ENCODE peak calls at places on chromosome 14, in nine cellular contexts. One of them, this sample, is unnamed.
A peak's percentile ranks its signal among the peaks of the same experiment; 100 is the strongest.

GRCh38 chr14:36976571-36977023 is 195.8 kb downstream of the SLC25A21 start:
- DNase-seq in hepatocyte: no peak
- DNase-seq in GM12878: no peak
- DNase-seq in HT1080: peak; percentile 36
- DNase-seq in glomerular endothelial cell: no peak
- DNase-seq in AG09319: no peak
- DNase-seq in activated T-helper 1 cell treated with anti-CD3 and anti-CD28 coated beads, Interleukin-2, amount 50 U/mL, for 16 hours: no peak
- DNase-seq in amniotic epithelial cell: peak; percentile 46
- DNase-seq in stimulated activated CD8-positive, alpha-beta memory T cell treated with anti-CD3 and anti-CD28 coated beads, Interleukin-4, amount 100 ng/mL, for 24 hours: no peak
- DNase-seq in this sample: no peak

GRCh38 chr14:66974397-66975025 is 214.7 kb upstream of the GARIN2 start:
- DNase-seq in hepatocyte: no peak
- DNase-seq in GM12878: no peak
- DNase-seq in HT1080: peak; percentile 31
- DNase-seq in glomerular endothelial cell: peak; percentile 4
- DNase-seq in AG09319: no peak
- DNase-seq in activated T-helper 1 cell treated with anti-CD3 and anti-CD28 coated beads, Interleukin-2, amount 50 U/mL, for 16 hours: no peak
- DNase-seq in amniotic epithelial cell: peak; percentile 47
- DNase-seq in stimulated activated CD8-positive, alpha-beta memory T cell treated with anti-CD3 and anti-CD28 coated beads, Interleukin-4, amount 100 ng/mL, for 24 hours: no peak
- DNase-seq in this sample: no peak

GRCh38 chr14:23537351-23538048 is 14.1 kb downstream of the ZFHX2 start:
- DNase-seq in hepatocyte: no peak
- DNase-seq in GM12878: no peak
- DNase-seq in HT1080: peak; percentile 63
- DNase-seq in glomerular endothelial cell: no peak
- DNase-seq in AG09319: no peak
- DNase-seq in activated T-helper 1 cell treated with anti-CD3 and anti-CD28 coated beads, Interleukin-2, amount 50 U/mL, for 16 hours: no peak
- DNase-seq in amniotic epithelial cell: peak; percentile 29
- DNase-seq in stimulated activated CD8-positive, alpha-beta memory T cell treated with anti-CD3 and anti-CD28 coated beads, Interleukin-4, amount 100 ng/mL, for 24 hours: no peak
- DNase-seq in this sample: no peak

GRCh38 chr14:80077262-80077661 is 134.0 kb downstream of the DIO2 start:
- DNase-seq in hepatocyte: no peak
- DNase-seq in GM12878: no peak
- DNase-seq in HT1080: no peak
- DNase-seq in glomerular endothelial cell: no peak
- DNase-seq in AG09319: no peak
- DNase-seq in activated T-helper 1 cell treated with anti-CD3 and anti-CD28 coated beads, Interleukin-2, amount 50 U/mL, for 16 hours: no peak
- DNase-seq in amniotic epithelial cell: no peak
- DNase-seq in stimulated activated CD8-positive, alpha-beta memory T cell treated with anti-CD3 and anti-CD28 coated beads, Interleukin-4, amount 100 ng/mL, for 24 hours: no peak
- DNase-seq in this sample: no peak

GRCh38 chr14:103624860-103625259 is 4.2 kb upstream of the KLC1 start:
- DNase-seq in hepatocyte: peak; percentile 53
- DNase-seq in GM12878: no peak
- DNase-seq in HT1080: peak; percentile 94
- DNase-seq in glomerular endothelial cell: no peak
- DNase-seq in AG09319: peak; percentile 41
- DNase-seq in activated T-helper 1 cell treated with anti-CD3 and anti-CD28 coated beads, Interleukin-2, amount 50 U/mL, for 16 hours: no peak
- DNase-seq in amniotic epithelial cell: peak; percentile 32
- DNase-seq in stimulated activated CD8-positive, alpha-beta memory T cell treated with anti-CD3 and anti-CD28 coated beads, Interleukin-4, amount 100 ng/mL, for 24 hours: no peak
- DNase-seq in this sample: peak; percentile 21

GRCh38 chr14:86838363-86838762 is 1154.6 kb downstream of the GALC start:
- DNase-seq in hepatocyte: no peak
- DNase-seq in GM12878: no peak
- DNase-seq in HT1080: peak; percentile 71
- DNase-seq in glomerular endothelial cell: no peak
- DNase-seq in AG09319: no peak
- DNase-seq in activated T-helper 1 cell treated with anti-CD3 and anti-CD28 coated beads, Interleukin-2, amount 50 U/mL, for 16 hours: no peak
- DNase-seq in amniotic epithelial cell: no peak
- DNase-seq in stimulated activated CD8-positive, alpha-beta memory T cell treated with anti-CD3 and anti-CD28 coated beads, Interleukin-4, amount 100 ng/mL, for 24 hours: no peak
- DNase-seq in this sample: no peak

GRCh38 chr14:77760381-77761204 is at the start of gene SNW1:
- DNase-seq in hepatocyte: peak; percentile 97
- DNase-seq in GM12878: no peak
- DNase-seq in HT1080: peak; percentile 92
- DNase-seq in glomerular endothelial cell: peak; percentile 23
- DNase-seq in AG09319: peak; percentile 85
- DNase-seq in activated T-helper 1 cell treated with anti-CD3 and anti-CD28 coated beads, Interleukin-2, amount 50 U/mL, for 16 hours: peak; percentile 86
- DNase-seq in amniotic epithelial cell: peak; percentile 63
- DNase-seq in stimulated activated CD8-positive, alpha-beta memory T cell treated with anti-CD3 and anti-CD28 coated beads, Interleukin-4, amount 100 ng/mL, for 24 hours: peak; percentile 85
- DNase-seq in this sample: peak; percentile 84

GRCh38 chr14:92897922-92898599 is 24.9 kb upstream of the CHGA start:
- DNase-seq in hepatocyte: no peak
- DNase-seq in GM12878: no peak
- DNase-seq in HT1080: peak; percentile 36
- DNase-seq in glomerular endothelial cell: no peak
- DNase-seq in AG09319: no peak
- DNase-seq in activated T-helper 1 cell treated with anti-CD3 and anti-CD28 coated beads, Interleukin-2, amount 50 U/mL, for 16 hours: peak; percentile 7
- DNase-seq in amniotic epithelial cell: no peak
- DNase-seq in stimulated activated CD8-positive, alpha-beta memory T cell treated with anti-CD3 and anti-CD28 coated beads, Interleukin-4, amount 100 ng/mL, for 24 hours: peak; percentile 13
- DNase-seq in this sample: no peak

GRCh38 chr14:54637829-54638446 is 71.0 kb downstream of the SAMD4A start:
- DNase-seq in hepatocyte: peak; percentile 34
- DNase-seq in GM12878: no peak
- DNase-seq in HT1080: peak; percentile 86
- DNase-seq in glomerular endothelial cell: peak; percentile 75
- DNase-seq in AG09319: no peak
- DNase-seq in activated T-helper 1 cell treated with anti-CD3 and anti-CD28 coated beads, Interleukin-2, amount 50 U/mL, for 16 hours: no peak
- DNase-seq in amniotic epithelial cell: peak; percentile 83
- DNase-seq in stimulated activated CD8-positive, alpha-beta memory T cell treated with anti-CD3 and anti-CD28 coated beads, Interleukin-4, amount 100 ng/mL, for 24 hours: no peak
- DNase-seq in this sample: no peak

This sample was measured in activated T-cell treated with anti-CD3 and anti-CD28 coated beads, Interleukin-2, amount 50 U/mL, for 4 hours.